ENCODE peak calls at places on chromosomes 6 and 20, in six cellular contexts. G is activated CD4-positive, alpha-beta T cell treated with anti-CD3 and anti-CD28 coated beads for 4 hours; O is stimulated activated CD8-positive, alpha-beta memory T cell treated with anti-CD3 and anti-CD28 coated beads, Interleukin-2, amount 100 ng/mL, for 1 hour; U is mesendoderm; M is NCI-H524; P is hypothalamus. I is an unnamed sample.

GRCh38 chr20:50913976-50914375 is 17.3 kb downstream of the ADNP start:
- DNase-seq in P (no peak), U (no peak), O (no peak), M (peak; percentile 23), G (no peak), I (no peak)

GRCh38 chr6:89050155-89050554 is 30.4 kb upstream of the PNRC1 start:
- DNase-seq in U (no peak), O (no peak), P (no peak), G (no peak), M (no peak), I (no peak)

GRCh38 chr20:55139173-55139765 is 663.9 kb downstream of the DOK5 start:
- DNase-seq in P (no peak), U (no peak), M (no peak), G (no peak), O (no peak), I (no peak)

GRCh38 chr6:37742401-37742760 is 44.7 kb upstream of the MDGA1 start:
- DNase-seq in G (no peak), P (no peak), O (no peak), M (no peak), U (no peak), I (no peak)

GRCh38 chr6:169224185-169224695 is 29.4 kb downstream of the THBS2 start:
- DNase-seq in O (no peak), P (no peak), U (no peak), M (no peak), G (no peak), I (no peak)

GRCh38 chr6:133551847-133552331 is 310.7 kb downstream of the EYA4 start:
- DNase-seq in P (no peak), G (no peak), U (peak; percentile 68), O (no peak), M (no peak), I (no peak)

GRCh38 chr6:139763468-139764214 is 389.2 kb upstream of the CITED2 start:
- DNase-seq in O (no peak), G (no peak), P (no peak), M (no peak), U (no peak), I (no peak)

GRCh38 chr6:111478749-111479148 is 4.3 kb downstream of the REV3L start:
- DNase-seq in M (peak; percentile 17), G (no peak), U (peak; percentile 97), P (no peak), O (no peak), I (peak; percentile 88)

GRCh38 chr20:25044261-25044560 is 13.7 kb downstream of the ACSS1 start:
- DNase-seq in G (no peak), M (no peak), U (no peak), P (no peak), O (no peak), I (no peak)

I was measured in neural progenitor cell.